ENCODE peak calls at places on chromosomes 6 and 20, in eight cellular contexts. One of them, this sample, is unnamed.

GRCh38 chr6:134630468-134631180 is 312.7 kb upstream of the SGK1 start:
- DNase-seq in H9: no peak
- DNase-seq in stimulated activated CD4-positive, alpha-beta T cell treated with anti-CD3 and anti-CD28 coated beads, Interleukin-15, amount 100 ng/mL, for 24 hours: no peak
- DNase-seq in NCI-H2029: no peak
- DNase-seq in effector CD8-positive, alpha-beta T cell: no peak
- DNase-seq in EH: no peak
- DNase-seq in AG20443: no peak
- DNase-seq in naive thymus-derived CD8-positive, alpha-beta T cell: no peak
- DNase-seq in this sample: no peak

GRCh38 chr6:31727034-31727716 is 1.9 kb downstream of the DDAH2 start:
- DNase-seq in H9: no peak
- DNase-seq in stimulated activated CD4-positive, alpha-beta T cell treated with anti-CD3 and anti-CD28 coated beads, Interleukin-15, amount 100 ng/mL, for 24 hours: peak
- DNase-seq in NCI-H2029: no peak
- DNase-seq in effector CD8-positive, alpha-beta T cell: no peak
- DNase-seq in EH: no peak
- DNase-seq in AG20443: no peak
- DNase-seq in naive thymus-derived CD8-positive, alpha-beta T cell: peak
- DNase-seq in this sample: no peak

GRCh38 chr6:110864816-110865215 is 9.8 kb upstream of the AMD1 start:
- DNase-seq in H9: no peak
- DNase-seq in stimulated activated CD4-positive, alpha-beta T cell treated with anti-CD3 and anti-CD28 coated beads, Interleukin-15, amount 100 ng/mL, for 24 hours: no peak
- DNase-seq in NCI-H2029: no peak
- DNase-seq in effector CD8-positive, alpha-beta T cell: no peak
- DNase-seq in EH: no peak
- DNase-seq in AG20443: no peak
- DNase-seq in naive thymus-derived CD8-positive, alpha-beta T cell: no peak
- DNase-seq in this sample: no peak

GRCh38 chr6:132322398-132322797 is 78.9 kb downstream of the MOXD1 start:
- DNase-seq in H9: no peak
- DNase-seq in stimulated activated CD4-positive, alpha-beta T cell treated with anti-CD3 and anti-CD28 coated beads, Interleukin-15, amount 100 ng/mL, for 24 hours: no peak
- DNase-seq in NCI-H2029: no peak
- DNase-seq in effector CD8-positive, alpha-beta T cell: no peak
- DNase-seq in EH: peak
- DNase-seq in AG20443: peak
- DNase-seq in naive thymus-derived CD8-positive, alpha-beta T cell: no peak
- DNase-seq in this sample: no peak

GRCh38 chr6:110217255-110217654 is 37.0 kb downstream of the CDC40 start:
- DNase-seq in H9: no peak
- DNase-seq in stimulated activated CD4-positive, alpha-beta T cell treated with anti-CD3 and anti-CD28 coated beads, Interleukin-15, amount 100 ng/mL, for 24 hours: no peak
- DNase-seq in NCI-H2029: no peak
- DNase-seq in effector CD8-positive, alpha-beta T cell: no peak
- DNase-seq in EH: peak
- DNase-seq in AG20443: peak
- DNase-seq in naive thymus-derived CD8-positive, alpha-beta T cell: no peak
- DNase-seq in this sample: no peak

GRCh38 chr20:37315293-37316110 is 26.0 kb downstream of the MANBAL start:
- DNase-seq in H9: no peak
- DNase-seq in stimulated activated CD4-positive, alpha-beta T cell treated with anti-CD3 and anti-CD28 coated beads, Interleukin-15, amount 100 ng/mL, for 24 hours: no peak
- DNase-seq in NCI-H2029: no peak
- DNase-seq in effector CD8-positive, alpha-beta T cell: no peak
- DNase-seq in EH: peak
- DNase-seq in AG20443: peak
- DNase-seq in naive thymus-derived CD8-positive, alpha-beta T cell: peak
- DNase-seq in this sample: no peak

GRCh38 chr6:163814494-163815364 is 400.2 kb downstream of the QKI start:
- DNase-seq in H9: no peak
- DNase-seq in stimulated activated CD4-positive, alpha-beta T cell treated with anti-CD3 and anti-CD28 coated beads, Interleukin-15, amount 100 ng/mL, for 24 hours: no peak
- DNase-seq in NCI-H2029: no peak
- DNase-seq in effector CD8-positive, alpha-beta T cell: no peak
- DNase-seq in EH: peak
- DNase-seq in AG20443: peak
- DNase-seq in naive thymus-derived CD8-positive, alpha-beta T cell: no peak
- DNase-seq in this sample: no peak

GRCh38 chr6:152401978-152402377 is 235.2 kb downstream of the SYNE1 start:
- DNase-seq in H9: no peak
- DNase-seq in stimulated activated CD4-positive, alpha-beta T cell treated with anti-CD3 and anti-CD28 coated beads, Interleukin-15, amount 100 ng/mL, for 24 hours: no peak
- DNase-seq in NCI-H2029: no peak
- DNase-seq in effector CD8-positive, alpha-beta T cell: no peak
- DNase-seq in EH: peak
- DNase-seq in AG20443: peak
- DNase-seq in naive thymus-derived CD8-positive, alpha-beta T cell: no peak
- DNase-seq in this sample: no peak

GRCh38 chr6:73514746-73515110 is 6.1 kb downstream of the EEF1A1 start:
- DNase-seq in H9: peak
- DNase-seq in stimulated activated CD4-positive, alpha-beta T cell treated with anti-CD3 and anti-CD28 coated beads, Interleukin-15, amount 100 ng/mL, for 24 hours: peak
- DNase-seq in NCI-H2029: no peak
- DNase-seq in effector CD8-positive, alpha-beta T cell: no peak
- DNase-seq in EH: no peak
- DNase-seq in AG20443: no peak
- DNase-seq in naive thymus-derived CD8-positive, alpha-beta T cell: no peak
- DNase-seq in this sample: no peak

GRCh38 chr6:168067081-168067480 is 11.9 kb downstream of the FRMD1 start:
- DNase-seq in H9: no peak
- DNase-seq in stimulated activated CD4-positive, alpha-beta T cell treated with anti-CD3 and anti-CD28 coated beads, Interleukin-15, amount 100 ng/mL, for 24 hours: no peak
- DNase-seq in NCI-H2029: no peak
- DNase-seq in effector CD8-positive, alpha-beta T cell: no peak
- DNase-seq in EH: no peak
- DNase-seq in AG20443: no peak
- DNase-seq in naive thymus-derived CD8-positive, alpha-beta T cell: no peak
- DNase-seq in this sample: no peak

GRCh38 chr6:8623441-8623840 is 188.1 kb upstream of the SLC35B3 start:
- DNase-seq in H9: no peak
- DNase-seq in stimulated activated CD4-positive, alpha-beta T cell treated with anti-CD3 and anti-CD28 coated beads, Interleukin-15, amount 100 ng/mL, for 24 hours: no peak
- DNase-seq in NCI-H2029: no peak
- DNase-seq in effector CD8-positive, alpha-beta T cell: no peak
- DNase-seq in EH: no peak
- DNase-seq in AG20443: no peak
- DNase-seq in naive thymus-derived CD8-positive, alpha-beta T cell: no peak
- DNase-seq in this sample: no peak

GRCh38 chr6:103895136-103895535 is 964.6 kb downstream of the HACE1 start:
- DNase-seq in H9: no peak
- DNase-seq in stimulated activated CD4-positive, alpha-beta T cell treated with anti-CD3 and anti-CD28 coated beads, Interleukin-15, amount 100 ng/mL, for 24 hours: no peak
- DNase-seq in NCI-H2029: no peak
- DNase-seq in effector CD8-positive, alpha-beta T cell: no peak
- DNase-seq in EH: no peak
- DNase-seq in AG20443: no peak
- DNase-seq in naive thymus-derived CD8-positive, alpha-beta T cell: no peak
- DNase-seq in this sample: no peak

GRCh38 chr20:58048096-58048702 is 180.3 kb downstream of the ANKRD60 start:
- DNase-seq in H9: peak
- DNase-seq in stimulated activated CD4-positive, alpha-beta T cell treated with anti-CD3 and anti-CD28 coated beads, Interleukin-15, amount 100 ng/mL, for 24 hours: no peak
- DNase-seq in NCI-H2029: no peak
- DNase-seq in effector CD8-positive, alpha-beta T cell: no peak
- DNase-seq in EH: peak
- DNase-seq in AG20443: peak
- DNase-seq in naive thymus-derived CD8-positive, alpha-beta T cell: no peak
- DNase-seq in this sample: no peak

GRCh38 chr6:21664263-21665081 is 70.9 kb downstream of the SOX4 start:
- DNase-seq in H9: peak
- DNase-seq in stimulated activated CD4-positive, alpha-beta T cell treated with anti-CD3 and anti-CD28 coated beads, Interleukin-15, amount 100 ng/mL, for 24 hours: peak
- DNase-seq in NCI-H2029: peak
- DNase-seq in effector CD8-positive, alpha-beta T cell: no peak
- DNase-seq in EH: peak
- DNase-seq in AG20443: peak
- DNase-seq in naive thymus-derived CD8-positive, alpha-beta T cell: no peak
- DNase-seq in this sample: no peak

GRCh38 chr20:41141153-41141815 is 3.9 kb downstream of the PLCG1 start:
- DNase-seq in H9: no peak
- DNase-seq in stimulated activated CD4-positive, alpha-beta T cell treated with anti-CD3 and anti-CD28 coated beads, Interleukin-15, amount 100 ng/mL, for 24 hours: peak
- DNase-seq in NCI-H2029: no peak
- DNase-seq in effector CD8-positive, alpha-beta T cell: no peak
- DNase-seq in EH: peak
- DNase-seq in AG20443: no peak
- DNase-seq in naive thymus-derived CD8-positive, alpha-beta T cell: no peak
- DNase-seq in this sample: no peak

GRCh38 chr6:90098025-90098474 is 198.6 kb downstream of the BACH2 start:
- DNase-seq in H9: no peak
- DNase-seq in stimulated activated CD4-positive, alpha-beta T cell treated with anti-CD3 and anti-CD28 coated beads, Interleukin-15, amount 100 ng/mL, for 24 hours: no peak
- DNase-seq in NCI-H2029: no peak
- DNase-seq in effector CD8-positive, alpha-beta T cell: no peak
- DNase-seq in EH: peak
- DNase-seq in AG20443: peak
- DNase-seq in naive thymus-derived CD8-positive, alpha-beta T cell: no peak
- DNase-seq in this sample: no peak

GRCh38 chr6:169472786-169473416 is 219.3 kb upstream of the THBS2 start:
- DNase-seq in H9: no peak
- DNase-seq in stimulated activated CD4-positive, alpha-beta T cell treated with anti-CD3 and anti-CD28 coated beads, Interleukin-15, amount 100 ng/mL, for 24 hours: no peak
- DNase-seq in NCI-H2029: no peak
- DNase-seq in effector CD8-positive, alpha-beta T cell: no peak
- DNase-seq in EH: no peak
- DNase-seq in AG20443: no peak
- DNase-seq in naive thymus-derived CD8-positive, alpha-beta T cell: no peak
- DNase-seq in this sample: no peak

GRCh38 chr6:25788305-25788922 is 33.9 kb downstream of the SLC17A4 start:
- DNase-seq in H9: peak
- DNase-seq in stimulated activated CD4-positive, alpha-beta T cell treated with anti-CD3 and anti-CD28 coated beads, Interleukin-15, amount 100 ng/mL, for 24 hours: peak
- DNase-seq in NCI-H2029: peak
- DNase-seq in effector CD8-positive, alpha-beta T cell: peak
- DNase-seq in EH: peak
- DNase-seq in AG20443: peak
- DNase-seq in naive thymus-derived CD8-positive, alpha-beta T cell: peak
- DNase-seq in this sample: no peak

GRCh38 chr20:50848846-50849673 is 54.2 kb downstream of the BCAS4 start:
- DNase-seq in H9: no peak
- DNase-seq in stimulated activated CD4-positive, alpha-beta T cell treated with anti-CD3 and anti-CD28 coated beads, Interleukin-15, amount 100 ng/mL, for 24 hours: no peak
- DNase-seq in NCI-H2029: no peak
- DNase-seq in effector CD8-positive, alpha-beta T cell: no peak
- DNase-seq in EH: no peak
- DNase-seq in AG20443: peak
- DNase-seq in naive thymus-derived CD8-positive, alpha-beta T cell: no peak
- DNase-seq in this sample: no peak

GRCh38 chr20:38001173-38001875 is 31.9 kb downstream of the TTI1 start:
- DNase-seq in H9: no peak
- DNase-seq in stimulated activated CD4-positive, alpha-beta T cell treated with anti-CD3 and anti-CD28 coated beads, Interleukin-15, amount 100 ng/mL, for 24 hours: peak
- DNase-seq in NCI-H2029: no peak
- DNase-seq in effector CD8-positive, alpha-beta T cell: no peak
- DNase-seq in EH: peak
- DNase-seq in AG20443: peak
- DNase-seq in naive thymus-derived CD8-positive, alpha-beta T cell: no peak
- DNase-seq in this sample: no peak

GRCh38 chr20:60559462-60559861 is 601.2 kb downstream of the CDH26 start:
- DNase-seq in H9: peak
- DNase-seq in stimulated activated CD4-positive, alpha-beta T cell treated with anti-CD3 and anti-CD28 coated beads, Interleukin-15, amount 100 ng/mL, for 24 hours: no peak
- DNase-seq in NCI-H2029: peak
- DNase-seq in effector CD8-positive, alpha-beta T cell: no peak
- DNase-seq in EH: no peak
- DNase-seq in AG20443: no peak
- DNase-seq in naive thymus-derived CD8-positive, alpha-beta T cell: no peak
- DNase-seq in this sample: no peak

GRCh38 chr6:103721923-103722322 is 1137.8 kb downstream of the HACE1 start:
- DNase-seq in H9: no peak
- DNase-seq in stimulated activated CD4-positive, alpha-beta T cell treated with anti-CD3 and anti-CD28 coated beads, Interleukin-15, amount 100 ng/mL, for 24 hours: no peak
- DNase-seq in NCI-H2029: no peak
- DNase-seq in effector CD8-positive, alpha-beta T cell: no peak
- DNase-seq in EH: no peak
- DNase-seq in AG20443: no peak
- DNase-seq in naive thymus-derived CD8-positive, alpha-beta T cell: no peak
- DNase-seq in this sample: no peak

GRCh38 chr6:134519456-134519855 is 201.5 kb upstream of the SGK1 start:
- DNase-seq in H9: no peak
- DNase-seq in stimulated activated CD4-positive, alpha-beta T cell treated with anti-CD3 and anti-CD28 coated beads, Interleukin-15, amount 100 ng/mL, for 24 hours: peak
- DNase-seq in NCI-H2029: no peak
- DNase-seq in effector CD8-positive, alpha-beta T cell: peak
- DNase-seq in EH: peak
- DNase-seq in AG20443: no peak
- DNase-seq in naive thymus-derived CD8-positive, alpha-beta T cell: peak
- DNase-seq in this sample: no peak

GRCh38 chr6:151067684-151068596 is 171.8 kb upstream of the AKAP12 start:
- DNase-seq in H9: no peak
- DNase-seq in stimulated activated CD4-positive, alpha-beta T cell treated with anti-CD3 and anti-CD28 coated beads, Interleukin-15, amount 100 ng/mL, for 24 hours: no peak
- DNase-seq in NCI-H2029: no peak
- DNase-seq in effector CD8-positive, alpha-beta T cell: no peak
- DNase-seq in EH: peak
- DNase-seq in AG20443: peak
- DNase-seq in naive thymus-derived CD8-positive, alpha-beta T cell: no peak
- DNase-seq in this sample: peak

GRCh38 chr6:126937426-126937825 is 181.0 kb upstream of the RSPO3 start:
- DNase-seq in H9: no peak
- DNase-seq in stimulated activated CD4-positive, alpha-beta T cell treated with anti-CD3 and anti-CD28 coated beads, Interleukin-15, amount 100 ng/mL, for 24 hours: no peak
- DNase-seq in NCI-H2029: no peak
- DNase-seq in effector CD8-positive, alpha-beta T cell: no peak
- DNase-seq in EH: no peak
- DNase-seq in AG20443: peak
- DNase-seq in naive thymus-derived CD8-positive, alpha-beta T cell: no peak
- DNase-seq in this sample: no peak

GRCh38 chr6:14658909-14659561 is 541.5 kb downstream of the CD83 start:
- DNase-seq in H9: no peak
- DNase-seq in stimulated activated CD4-positive, alpha-beta T cell treated with anti-CD3 and anti-CD28 coated beads, Interleukin-15, amount 100 ng/mL, for 24 hours: no peak
- DNase-seq in NCI-H2029: no peak
- DNase-seq in effector CD8-positive, alpha-beta T cell: no peak
- DNase-seq in EH: peak
- DNase-seq in AG20443: peak
- DNase-seq in naive thymus-derived CD8-positive, alpha-beta T cell: no peak
- DNase-seq in this sample: no peak

GRCh38 chr6:90295854-90296345 is 743 bp downstream of the BACH2 start:
- DNase-seq in H9: peak
- DNase-seq in stimulated activated CD4-positive, alpha-beta T cell treated with anti-CD3 and anti-CD28 coated beads, Interleukin-15, amount 100 ng/mL, for 24 hours: peak
- DNase-seq in NCI-H2029: peak
- DNase-seq in effector CD8-positive, alpha-beta T cell: peak
- DNase-seq in EH: peak
- DNase-seq in AG20443: peak
- DNase-seq in naive thymus-derived CD8-positive, alpha-beta T cell: peak
- DNase-seq in this sample: peak

GRCh38 chr6:11054722-11055121 is 10.6 kb upstream of the ELOVL2 start:
- DNase-seq in H9: no peak
- DNase-seq in stimulated activated CD4-positive, alpha-beta T cell treated with anti-CD3 and anti-CD28 coated beads, Interleukin-15, amount 100 ng/mL, for 24 hours: no peak
- DNase-seq in NCI-H2029: no peak
- DNase-seq in effector CD8-positive, alpha-beta T cell: no peak
- DNase-seq in EH: peak
- DNase-seq in AG20443: no peak
- DNase-seq in naive thymus-derived CD8-positive, alpha-beta T cell: no peak
- DNase-seq in this sample: no peak

GRCh38 chr6:154962751-154963150 is 32.4 kb upstream of the TIAM2 start:
- DNase-seq in H9: no peak
- DNase-seq in stimulated activated CD4-positive, alpha-beta T cell treated with anti-CD3 and anti-CD28 coated beads, Interleukin-15, amount 100 ng/mL, for 24 hours: no peak
- DNase-seq in NCI-H2029: no peak
- DNase-seq in effector CD8-positive, alpha-beta T cell: no peak
- DNase-seq in EH: peak
- DNase-seq in AG20443: peak
- DNase-seq in naive thymus-derived CD8-positive, alpha-beta T cell: no peak
- DNase-seq in this sample: no peak